ENCODE peak calls at places on chromosomes 5 and 9, in four cellular contexts. W is endothelial cell of umbilical vein, X is A673, K is astrocyte. N is an unnamed sample. For H3K4me1, the result is how much of the 10 kb centered on the place peaks cover.

GRCh38 chr9:15856591-15856990 is 303.7 kb downstream of the CCDC171 start:
- DNase-seq in W (no peak), X (no peak), K (peak), N (no peak)

GRCh38 chr5:100668511-100668910 is 133.3 kb downstream of the FAM174A start:
- DNase-seq in W (peak), X (peak), K (peak), N (no peak)

GRCh38 chr5:178163772-178164735 is 10.4 kb upstream of the NHP2 start:
- DNase-seq in W (peak), X (peak), K (peak), N (peak)

GRCh38 chr5:79186021-79186420 is 49.9 kb upstream of the JMY start:
- DNase-seq in W (no peak), X (no peak), K (no peak), N (no peak)

GRCh38 chr5:122099060-122099790 is 21.2 kb upstream of the LOX start:
- DNase-seq in W (peak), X (no peak), K (peak), N (no peak)

GRCh38 chr5:31537856-31538255 is 5.8 kb downstream of the C5orf22 start:
- DNase-seq in W (no peak), X (no peak), K (no peak), N (no peak)

GRCh38 chr5:65121880-65122436 is 353.2 kb downstream of the CWC27 start:
- DNase-seq in W (no peak), X (no peak), K (peak), N (no peak)

GRCh38 chr5:38843665-38844064 is 2.1 kb upstream of the OSMR start:
- DNase-seq in W (no peak), X (no peak), K (no peak), N (no peak)

GRCh38 chr5:145283101-145283500 is 552.0 kb downstream of the PRELID2 start:
- DNase-seq in W (no peak), X (peak), K (no peak), N (no peak)

GRCh38 chr9:108813951-108814601 is 41.7 kb downstream of the ACTL7B start:
- DNase-seq in W (peak), X (peak), K (peak), N (no peak)

GRCh38 chr5:165559645-165560044 is 2054.2 kb downstream of the MAT2B start:
- DNase-seq in W (no peak), X (no peak), K (no peak), N (no peak)

GRCh38 chr5:38802125-38802524 is 43.7 kb upstream of the OSMR start:
- DNase-seq in W (no peak), X (no peak), K (no peak), N (no peak)

GRCh38 chr9:87336914-87337333 is 160.7 kb upstream of the DAPK1 start:
- DNase-seq in W (peak), X (peak), K (peak), N (peak)

GRCh38 chr9:127783644-127784043 is 2.2 kb upstream of the CDK9 start:
- DNase-seq in W (no peak), X (no peak), K (no peak), N (no peak)

GRCh38 chr9:97772145-97772544 is 75.0 kb upstream of the XPA start:
- DNase-seq in W (no peak), X (no peak), K (no peak), N (no peak)

GRCh38 chr5:98121036-98121936 is 652.2 kb upstream of the RGMB start:
- DNase-seq in W (no peak), X (no peak), K (no peak), N (no peak)

GRCh38 chr5:80579050-80579449 is 9.0 kb upstream of the ANKRD34B start:
- DNase-seq in W (no peak), X (no peak), K (no peak), N (no peak)

GRCh38 chr9:6834306-6834705 is 76.5 kb downstream of the KDM4C start:
- DNase-seq in W (no peak), X (no peak), K (no peak), N (no peak)

GRCh38 chr5:80246995-80247729 is 8.7 kb downstream of the SERINC5 start:
- DNase-seq in W (peak), X (peak), K (peak), N (no peak)

GRCh38 chr5:125372694-125373621 is 626.5 kb upstream of the ZNF608 start:
- DNase-seq in W (peak), X (peak), K (peak), N (no peak)

GRCh38 chr5:39586185-39586584 is 161.4 kb upstream of the DAB2 start:
- DNase-seq in W (no peak), X (no peak), K (no peak), N (no peak)

GRCh38 chr5:157816682-157817268 is 42.2 kb downstream of the CLINT1 start:
- DNase-seq in W (peak), X (peak), K (no peak), N (no peak)

GRCh38 chr9:76604171-76604570 is 145.2 kb downstream of the GCNT1 start:
- DNase-seq in W (no peak), X (no peak), K (no peak), N (no peak)

GRCh38 chr5:130066644-130067043 is 162.4 kb downstream of the CHSY3 start:
- DNase-seq in W (no peak), X (no peak), K (peak), N (no peak)

GRCh38 chr5:126433708-126434107 is 10.5 kb downstream of the GRAMD2B start:
- DNase-seq in W (no peak), X (no peak), K (peak), N (no peak)

GRCh38 chr9:137150485-137151060 is 11.6 kb downstream of the GRIN1 start:
- DNase-seq in W (no peak), X (peak), K (no peak), N (no peak)

GRCh38 chr9:126219717-126220116 is 106.9 kb upstream of the MVB12B start:
- DNase-seq in W (no peak), X (no peak), K (no peak), N (no peak)

GRCh38 chr5:115325291-115326019 is 29.0 kb upstream of the CCDC112 start:
- DNase-seq in W (no peak), X (no peak), K (no peak), N (no peak)

GRCh38 chr5:56733580-56733979 is 81.8 kb upstream of the MAP3K1 start:
- DNase-seq in W (no peak), X (no peak), K (no peak), N (no peak)

GRCh38 chr9:124695280-124695890 is 75.7 kb downstream of the NR6A1 start:
- DNase-seq in W (no peak), X (no peak), K (peak), N (no peak)

GRCh38 chr5:77893225-77893860 is 117.2 kb upstream of the TBCA start:
- DNase-seq in W (peak), X (peak), K (peak), N (no peak)

GRCh38 chr5:174119386-174119785 is 73.9 kb downstream of the NSG2 start:
- DNase-seq in W (no peak), X (no peak), K (no peak), N (no peak)

GRCh38 chr9:133814586-133815090 is 76.5 kb upstream of the SARDH start:
- DNase-seq in W (no peak), X (no peak), K (no peak), N (no peak)

GRCh38 chr5:95773325-95774059 is 42.4 kb downstream of the RHOBTB3 start:
- DNase-seq in W (peak), X (peak), K (peak), N (no peak)

GRCh38 chr5:2750026-2750757 is 1.3 kb downstream of the IRX2 start:
- DNase-seq in W (no peak), X (no peak), K (no peak), N (no peak)

DNA sequence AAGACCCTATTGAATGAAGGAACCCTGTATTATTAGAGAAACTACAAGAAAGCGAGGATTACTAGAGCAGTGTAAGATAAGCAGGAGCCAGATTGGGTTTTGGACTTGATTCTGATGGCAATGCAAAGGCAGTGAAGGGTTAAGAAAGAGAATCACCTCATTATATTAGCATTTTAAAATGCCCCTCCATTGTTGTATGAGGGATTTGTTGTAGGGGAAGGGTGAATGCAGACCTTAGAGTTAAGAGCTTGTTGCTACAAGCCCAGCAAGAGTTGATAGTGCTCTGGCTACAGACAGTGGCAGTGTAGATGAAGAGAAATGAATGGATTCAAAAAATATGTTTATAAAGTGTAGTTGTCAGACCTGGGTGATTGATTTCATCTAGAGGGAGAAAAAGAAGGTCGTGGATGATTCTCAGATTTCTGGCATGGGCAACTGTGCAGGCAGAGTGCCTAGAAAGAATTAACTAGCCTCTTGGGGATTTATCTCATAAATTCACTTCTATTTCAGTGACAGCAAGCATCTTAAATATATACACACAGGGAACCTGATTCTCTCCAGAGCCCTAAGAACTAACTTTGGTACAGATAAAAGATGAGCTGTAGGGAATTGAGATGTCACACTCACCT is 344.8 kb downstream of the ARRDC3 start:
- DNase-seq in W (no peak), X (peak), K (peak), N (no peak)
- TF ChIP-seq EZH2 in W (no peak), X (no peak), K (no peak), N (no peak)

GRCh38 chr9:37085233-37085632 is 35.1 kb upstream of the ZCCHC7 start:
- DNase-seq in W (no peak), X (no peak), K (no peak), N (no peak)
- H3K4me1 ChIP-seq in W (under half), X (under half), K (under half), N (under half)

GRCh38 chr9:89603629-89604462 is 966 bp upstream of the GADD45G start:
- DNase-seq in W (peak), X (peak), K (peak), N (no peak)

GRCh38 chr9:89606567-89607311 is 1.9 kb downstream of the GADD45G start:
- DNase-seq in W (peak), X (peak), K (peak), N (peak)

GRCh38 chr9:89604463-89605180 is at the start of gene GADD45G:
- DNase-seq in W (peak), X (peak), K (peak), N (peak)

GRCh38 chr9:89606049-89606481 is 1.3 kb downstream of the GADD45G start:
- DNase-seq in W (peak), X (peak), K (peak), N (no peak)

DNA sequence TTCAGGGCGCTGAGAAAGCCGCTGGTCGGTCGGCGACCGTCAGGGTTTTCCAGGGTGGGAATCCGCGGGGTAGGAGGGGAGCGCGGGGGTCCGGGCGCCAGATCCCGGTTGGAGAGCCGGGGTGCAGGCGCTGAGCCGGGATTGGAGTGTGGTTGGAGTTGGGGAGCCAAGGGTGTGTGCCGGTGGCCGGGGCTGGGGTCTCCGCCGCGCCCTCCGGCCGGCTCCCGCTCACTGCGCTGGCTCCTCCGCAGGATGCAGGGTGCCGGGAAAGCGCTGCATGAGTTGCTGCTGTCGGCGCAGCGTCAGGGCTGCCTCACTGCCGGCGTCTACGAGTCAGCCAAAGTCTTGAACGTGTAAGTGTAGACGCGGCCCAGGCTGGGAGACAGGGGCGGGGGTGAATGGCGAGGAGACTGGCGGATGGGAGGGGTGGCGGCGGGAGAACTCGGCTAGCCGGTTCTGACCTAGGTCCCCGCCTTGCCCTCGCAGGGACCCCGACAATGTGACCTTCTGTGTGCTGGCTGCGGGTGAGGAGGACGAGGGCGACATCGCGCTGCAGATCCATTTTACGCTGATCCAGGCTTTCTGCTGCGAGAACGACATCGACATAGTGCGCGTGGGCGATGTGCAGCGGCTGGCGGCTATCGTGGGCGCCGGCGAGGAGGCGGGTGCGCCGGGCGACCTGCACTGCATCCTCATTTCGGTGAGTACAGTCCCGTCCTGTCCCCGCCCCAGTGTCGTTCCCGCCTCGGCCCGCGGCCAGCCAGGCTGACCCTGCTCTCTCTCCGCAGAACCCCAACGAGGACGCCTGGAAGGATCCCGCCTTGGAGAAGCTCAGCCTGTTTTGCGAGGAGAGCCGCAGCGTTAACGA is 603 bp downstream of the GADD45G start:
- DNase-seq in W (peak), X (peak), K (peak), N (peak)
- TF ChIP-seq EZH2 in W (no peak), X (peak), K (peak), N (peak)

GRCh38 chr5:171969288-171969880 is 37.1 kb downstream of the FBXW11 start:
- DNase-seq in W (no peak), X (no peak), K (no peak), N (no peak)
- H3K4me1 ChIP-seq in W (under half), X (under half), K (under half), N (under half)

GRCh38 chr5:120358949-120359348 is 105.2 kb upstream of the PRR16 start:
- DNase-seq in W (peak), X (no peak), K (no peak), N (no peak)

GRCh38 chr5:120362426-120362825 is 101.7 kb upstream of the PRR16 start:
- DNase-seq in W (no peak), X (no peak), K (no peak), N (no peak)

GRCh38 chr5:120366047-120366446 is 98.1 kb upstream of the PRR16 start:
- DNase-seq in W (no peak), X (no peak), K (peak), N (no peak)

GRCh38 chr5:120361941-120362340 is 102.2 kb upstream of the PRR16 start:
- DNase-seq in W (no peak), X (no peak), K (no peak), N (no peak)
- TF ChIP-seq EZH2 in W (no peak), X (no peak), K (no peak), N (no peak)

GRCh38 chr5:58974601-58975000 is 391.7 kb downstream of the RAB3C start:
- DNase-seq in W (no peak), X (no peak), K (no peak), N (no peak)

GRCh38 chr5:58980890-58981289 is 398.0 kb downstream of the RAB3C start:
- DNase-seq in W (no peak), X (no peak), K (no peak), N (no peak)

GRCh38 chr5:58984009-58984525 is 401.2 kb downstream of the RAB3C start:
- DNase-seq in W (no peak), X (no peak), K (no peak), N (no peak)

GRCh38 chr5:58983496-58983895 is 400.6 kb downstream of the RAB3C start:
- DNase-seq in W (no peak), X (no peak), K (no peak), N (no peak)

GRCh38 chr5:58979090-58979489 is 396.2 kb downstream of the RAB3C start:
- DNase-seq in W (no peak), X (no peak), K (no peak), N (no peak)
- H3K4me1 ChIP-seq in W (under half), X (under half), K (under half), N (under half)

DNA sequence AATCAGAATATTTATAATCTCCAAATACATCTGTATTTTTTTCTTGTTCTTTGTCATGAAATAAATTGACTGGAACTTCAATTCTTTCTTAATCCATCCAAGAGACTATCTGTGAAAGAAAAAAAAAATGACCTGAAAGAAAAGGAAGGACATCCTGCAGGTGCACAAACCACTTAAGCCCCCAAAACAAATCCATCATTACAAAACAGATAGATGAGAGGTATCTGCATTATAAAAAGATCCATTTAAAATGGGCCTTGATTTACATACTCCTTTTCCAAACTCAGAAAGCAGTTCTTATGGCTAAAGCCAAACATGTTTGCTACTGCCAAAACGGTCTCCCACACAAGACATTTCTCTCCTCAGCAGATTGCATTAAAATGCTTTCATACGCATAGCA is 85.5 kb downstream of the ELAVL2 start:
- DNase-seq in W (no peak), X (no peak), K (no peak), N (no peak)
- TF ChIP-seq EZH2 in W (no peak), X (no peak), K (no peak), N (no peak)

DNA sequence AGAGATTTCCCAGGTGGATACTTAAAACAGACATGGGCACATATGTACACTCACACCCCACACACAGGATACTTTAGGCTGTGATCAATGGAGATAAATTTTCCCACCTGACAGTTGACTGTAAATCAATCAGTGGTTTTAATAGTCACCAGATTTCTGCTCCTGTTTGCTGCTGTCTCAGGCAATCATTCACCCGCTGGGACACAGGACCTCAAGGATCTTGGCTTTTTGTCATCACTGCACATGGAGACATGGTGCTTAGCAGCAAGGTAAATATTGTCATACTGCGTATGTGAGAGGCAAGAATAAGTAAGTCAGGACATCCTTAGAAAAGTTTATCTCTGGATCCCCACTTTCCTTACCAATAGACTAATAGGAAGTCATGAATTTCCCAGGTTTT is 60.8 kb upstream of the KLF9 start:
- DNase-seq in W (peak), X (no peak), K (no peak), N (no peak)
- H3K4me1 ChIP-seq in W (under half), X (under half), K (under half), N (under half)

GRCh38 chr5:93578813-93579560 is 2.0 kb downstream of the NR2F1-AS1 start:
- DNase-seq in W (peak), X (peak), K (peak), N (no peak)

GRCh38 chr5:93581738-93582414 is 857 bp upstream of the NR2F1-AS1 start:
- DNase-seq in W (peak), X (peak), K (peak), N (no peak)

GRCh38 chr5:93579561-93580386 is 1.2 kb downstream of the NR2F1-AS1 start:
- DNase-seq in W (peak), X (peak), K (no peak), N (no peak)

GRCh38 chr5:93578179-93578812 is 2.7 kb downstream of the NR2F1-AS1 start:
- DNase-seq in W (no peak), X (no peak), K (peak), N (no peak)

DNA sequence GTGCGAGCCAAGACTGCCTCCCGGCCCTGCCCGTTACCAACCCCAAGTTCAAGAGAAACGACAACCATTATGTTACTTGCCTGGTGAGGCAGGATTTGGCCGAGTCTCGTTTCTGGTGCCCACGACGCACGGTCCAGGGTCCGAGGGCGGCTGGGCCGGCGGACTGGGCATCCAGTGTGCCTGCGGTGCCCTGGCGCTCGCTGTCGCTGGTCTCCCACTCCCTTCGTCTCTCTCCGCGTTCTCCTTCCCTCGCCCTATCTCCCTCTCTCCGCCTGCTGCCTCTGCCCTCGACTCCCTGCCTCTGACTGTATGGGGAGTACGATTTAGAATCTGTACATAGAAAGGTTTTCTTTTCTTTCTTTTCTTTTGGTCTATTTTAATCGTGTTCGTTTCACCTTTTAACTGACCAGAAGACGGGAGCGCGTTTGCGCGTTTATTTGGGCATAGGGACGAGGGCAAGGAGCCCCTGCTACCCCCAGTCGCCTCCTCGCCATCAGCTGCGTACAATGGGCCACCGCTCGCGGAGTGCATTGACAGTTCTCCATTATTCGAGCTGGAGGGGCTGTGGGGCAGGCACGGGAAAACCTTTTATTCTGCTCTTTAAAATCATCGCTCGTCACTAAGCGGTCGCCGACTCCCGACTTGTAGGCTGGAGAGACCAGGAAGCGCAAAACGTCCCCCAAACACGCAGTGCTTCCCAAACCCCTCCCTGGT is 475 bp downstream of the NR2F1-AS1 start:
- DNase-seq in W (peak), X (peak), K (no peak), N (no peak)
- TF ChIP-seq EZH2 in W (no peak), X (no peak), K (no peak), N (no peak)

GRCh38 chr5:151224372-151224771 is 480 bp upstream of the CCDC69 start:
- DNase-seq in W (no peak), X (no peak), K (no peak), N (no peak)
- H3K4me1 ChIP-seq in W (under half), X (under half), K (under half), N (under half)